ENCODE peak calls at places on chromosome 11, in ten cellular contexts. I is MCF 10A, L is fibroblast of mammary gland, B is glutamatergic neuron, U is cardiac fibroblast, M is GM13976, N is A549, J is Panc1, O is upper lobe of left lung, F is sigmoid colon. P is an unnamed sample.
A peak's percentile ranks its signal among the peaks of the same experiment; 100 is the strongest.

GRCh38 chr11:96242191-96242845 is 100.7 kb downstream of the MAML2 start:
- DNase-seq in I (peak; percentile 72), L (peak; percentile 66), B (no peak), U (peak; percentile 71), M (no peak), N (no peak), J (no peak), O (no peak), F (no peak), P (no peak)

GRCh38 chr11:32382339-32383049 is 52.8 kb downstream of the WT1 start:
- DNase-seq in I (no peak), L (no peak), B (no peak), U (no peak), M (no peak), N (no peak), J (no peak), O (no peak), F (no peak), P (no peak)

GRCh38 chr11:65236194-65237059 is 25.3 kb upstream of the POLA2 start:
- DNase-seq in I (no peak), L (no peak), B (no peak), U (no peak), M (no peak), N (no peak), J (no peak), O (peak; percentile 69), F (no peak), P (peak; percentile 80)

GRCh38 chr11:3138178-3139085 is 26.7 kb downstream of the OSBPL5 start:
- DNase-seq in I (no peak), L (no peak), B (peak; percentile 26), U (no peak), M (no peak), N (no peak), J (no peak), O (peak; percentile 68), F (peak; percentile 69), P (peak; percentile 87)

GRCh38 chr11:118895093-118896039 is 11.7 kb downstream of the CXCR5 start:
- DNase-seq in I (no peak), L (no peak), B (no peak), U (no peak), M (peak; percentile 81), N (no peak), J (no peak), O (peak; percentile 46), F (no peak), P (peak; percentile 73)

GRCh38 chr11:66011239-66011784 is 496 bp upstream of the CST6 start:
- DNase-seq in I (peak; percentile 86), L (peak; percentile 62), B (no peak), U (peak; percentile 47), M (peak; percentile 40), N (no peak), J (no peak), O (no peak), F (no peak), P (no peak)

GRCh38 chr11:129023968-129024676 is 81.5 kb upstream of the TP53AIP1 start:
- DNase-seq in I (peak; percentile 67), L (no peak), B (no peak), U (peak; percentile 2), M (no peak), N (no peak), J (no peak), O (no peak), F (no peak), P (no peak)

GRCh38 chr11:92302766-92303165 is 78.1 kb downstream of the FAT3 start:
- DNase-seq in I (no peak), L (no peak), B (no peak), U (no peak), M (no peak), N (no peak), J (no peak), O (no peak), F (no peak), P (no peak)

GRCh38 chr11:121763526-121763925 is 310.8 kb upstream of the SORL1-AS1 start:
- DNase-seq in I (no peak), L (no peak), B (no peak), U (no peak), M (peak; percentile 69), N (no peak), J (no peak), O (no peak), F (no peak), P (no peak)

GRCh38 chr11:78203184-78203583 is 14.5 kb downstream of the USP35 start:
- DNase-seq in I (no peak), L (no peak), B (no peak), U (no peak), M (no peak), N (no peak), J (no peak), O (no peak), F (peak; percentile 32), P (no peak)

GRCh38 chr11:83437939-83438338 is 151.8 kb upstream of the CCDC90B start:
- DNase-seq in I (no peak), L (no peak), B (no peak), U (no peak), M (no peak), N (no peak), J (no peak), O (no peak), F (no peak), P (no peak)

GRCh38 chr11:60809691-60810090 is 24.6 kb downstream of the MS4A10 start:
- DNase-seq in I (no peak), L (no peak), B (no peak), U (no peak), M (no peak), N (no peak), J (no peak), O (no peak), F (no peak), P (peak; percentile 34)

GRCh38 chr11:33187851-33188722 is 26.8 kb upstream of the CSTF3 start:
- DNase-seq in I (no peak), L (no peak), B (no peak), U (no peak), M (no peak), N (no peak), J (no peak), O (no peak), F (no peak), P (no peak)

GRCh38 chr11:112655386-112655785 is 305.8 kb upstream of the NCAM1 start:
- DNase-seq in I (peak; percentile 30), L (peak; percentile 88), B (no peak), U (peak; percentile 86), M (no peak), N (no peak), J (no peak), O (no peak), F (peak; percentile 84), P (no peak)

GRCh38 chr11:120510406-120511115 is 987 bp upstream of the GRIK4 start:
- DNase-seq in I (no peak), L (no peak), B (peak; percentile 53), U (no peak), M (no peak), N (no peak), J (no peak), O (peak; percentile 59), F (no peak), P (peak; percentile 59)

GRCh38 chr11:94854770-94855633 is 86.8 kb downstream of the AMOTL1 start:
- DNase-seq in I (no peak), L (no peak), B (no peak), U (peak; percentile 59), M (no peak), N (no peak), J (no peak), O (no peak), F (no peak), P (no peak)
- TF ChIP-seq CTCF in I (no peak), L (no peak), B (no peak), U (no peak), M (no peak), N (no peak), J (no peak), O (no peak), F (no peak), P (no peak)

DNA sequence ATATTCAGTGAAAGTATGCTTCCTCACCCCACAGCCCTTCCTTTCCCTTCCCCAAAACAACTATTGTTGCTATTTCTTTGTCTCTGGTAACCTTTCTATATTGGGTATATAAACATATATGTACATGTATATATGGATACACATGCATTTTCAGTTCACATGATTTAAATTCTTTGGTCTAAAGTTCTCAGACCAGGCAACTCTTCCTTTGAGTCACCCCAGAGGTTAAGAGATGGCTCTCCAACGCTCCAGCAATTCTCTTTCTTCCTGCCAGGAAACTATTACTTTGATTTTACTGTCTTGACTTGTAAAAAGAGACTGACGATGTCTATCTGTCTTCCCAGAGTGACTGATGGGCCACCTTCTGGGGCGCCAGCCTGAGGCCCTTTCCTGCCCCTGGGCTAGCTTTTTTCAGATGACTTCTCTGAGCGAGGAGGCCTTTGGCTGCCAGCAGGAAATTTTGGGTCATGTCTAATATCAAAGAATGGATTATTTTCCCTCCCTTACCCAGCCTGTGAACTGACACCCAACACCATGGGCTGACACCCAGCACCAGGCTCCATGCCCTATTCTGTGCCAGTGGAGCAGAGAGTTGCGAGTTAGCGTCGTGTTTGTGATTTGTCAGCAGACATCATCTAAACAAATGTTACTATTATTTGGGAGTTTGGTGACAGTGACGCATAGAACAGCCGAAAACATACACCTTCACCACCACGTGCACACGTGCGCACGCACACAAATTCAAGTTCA is 14.4 kb upstream of the ST3GAL4 start:
- DNase-seq in I (no peak), L (no peak), B (no peak), U (no peak), M (no peak), N (no peak), J (no peak), O (no peak), F (no peak), P (peak; percentile 37)
- TF ChIP-seq CTCF in I (no peak), L (no peak), B (no peak), U (no peak), M (no peak), N (no peak), J (no peak), O (no peak), F (no peak), P (no peak)

DNA sequence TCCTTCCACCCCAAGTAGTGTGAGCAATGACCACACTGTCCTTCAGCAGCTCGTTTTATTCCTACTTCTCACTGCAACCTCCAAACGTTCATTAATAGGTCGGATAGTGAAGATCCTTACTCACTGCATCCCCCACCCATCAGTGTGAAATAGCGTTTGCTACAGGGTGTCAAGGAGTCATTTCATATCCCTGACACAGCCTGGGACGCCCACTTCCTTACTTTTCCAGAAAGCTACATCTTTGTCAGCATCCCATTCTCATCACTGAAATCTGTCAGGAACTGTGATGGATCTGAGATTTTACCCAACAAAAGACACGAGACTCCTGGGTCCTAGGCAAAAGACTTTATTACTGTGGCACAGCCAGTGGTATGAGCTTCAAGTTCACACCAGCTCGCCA is 592.4 kb downstream of the NTM start:
- DNase-seq in I (no peak), L (no peak), B (no peak), U (no peak), M (no peak), N (no peak), J (no peak), O (no peak), F (no peak), P (no peak)
- TF ChIP-seq CTCF in I (no peak), L (no peak), B (no peak), U (no peak), M (no peak), N (no peak), J (no peak), O (no peak), F (no peak), P (no peak)

GRCh38 chr11:17563248-17563647 is 16.2 kb downstream of the OTOG start:
- DNase-seq in I (peak; percentile 24), L (no peak), B (no peak), U (no peak), M (no peak), N (peak; percentile 18), J (no peak), O (no peak), F (peak; percentile 37), P (no peak)
- TF ChIP-seq CTCF in I (no peak), L (no peak), B (no peak), U (no peak), M (no peak), N (no peak), J (no peak), O (no peak), F (no peak), P (no peak)

P was measured in chondrocyte.